ENCODE peak calls at places on chromosome 10, in seven cellular contexts. W, H, Z, F, M, E and U are unnamed samples.

GRCh38 chr10:61633665-61634064 is 29.1 kb upstream of the CABCOCO1 start:
- DNase-seq in W (no peak), H (no peak), Z (peak), F (peak), M (no peak), E (no peak), U (no peak)

GRCh38 chr10:83612050-83612449 is 527.3 kb upstream of the GHITM start:
- DNase-seq in W (no peak), H (no peak), Z (peak), F (no peak), M (no peak), E (no peak), U (no peak)

GRCh38 chr10:6009159-6009558 is 31.8 kb upstream of the IL15RA start:
- DNase-seq in W (no peak), H (no peak), Z (peak), F (peak), M (no peak), E (no peak), U (no peak)

GRCh38 chr10:88990528-88991160 is at the start of gene FAS:
- DNase-seq in W (no peak), H (peak), Z (peak), F (peak), M (peak), E (peak), U (peak)

GRCh38 chr10:118958984-118959916 is 70.3 kb upstream of the NANOS1 start:
- DNase-seq in W (no peak), H (peak), Z (peak), F (peak), M (peak), E (peak), U (peak)

GRCh38 chr10:45411607-45411940 is 37.6 kb downstream of the ALOX5 start:
- DNase-seq in W (no peak), H (no peak), Z (no peak), F (no peak), M (no peak), E (no peak), U (no peak)

GRCh38 chr10:119198438-119198837 is 8.9 kb upstream of the GRK5 start:
- DNase-seq in W (no peak), H (no peak), Z (peak), F (no peak), M (no peak), E (no peak), U (no peak)

GRCh38 chr10:91367127-91367531 is 43.0 kb upstream of the HECTD2 start:
- DNase-seq in W (no peak), H (no peak), Z (no peak), F (no peak), M (no peak), E (no peak), U (no peak)

GRCh38 chr10:117653170-117653515 is 110.6 kb downstream of the EMX2 start:
- DNase-seq in W (peak), H (no peak), Z (peak), F (peak), M (no peak), E (peak), U (no peak)

GRCh38 chr10:119348516-119349240 is 141.3 kb downstream of the GRK5 start:
- DNase-seq in W (no peak), H (peak), Z (peak), F (no peak), M (no peak), E (peak), U (no peak)

GRCh38 chr10:96683065-96683464 is 37.2 kb downstream of the PIK3AP1 start:
- DNase-seq in W (no peak), H (no peak), Z (peak), F (peak), M (no peak), E (no peak), U (no peak)

GRCh38 chr10:80506189-80506575 is 31.5 kb upstream of the SH2D4B start:
- DNase-seq in W (no peak), H (no peak), Z (no peak), F (peak), M (no peak), E (no peak), U (no peak)

GRCh38 chr10:10872035-10872673 is 145.5 kb upstream of the CELF2 start:
- DNase-seq in W (peak), H (no peak), Z (peak), F (peak), M (no peak), E (peak), U (no peak)

GRCh38 chr10:13690281-13690825 is 103.6 kb downstream of the PRPF18 start:
- DNase-seq in W (no peak), H (no peak), Z (no peak), F (peak), M (no peak), E (no peak), U (no peak)

GRCh38 chr10:71301371-71301916 is 17.6 kb upstream of the SLC29A3 start:
- DNase-seq in W (no peak), H (no peak), Z (no peak), F (no peak), M (no peak), E (no peak), U (no peak)

GRCh38 chr10:133318494-133319127 is 9.9 kb downstream of the ZNF511 start:
- DNase-seq in W (no peak), H (peak), Z (peak), F (peak), M (no peak), E (no peak), U (peak)

GRCh38 chr10:15439381-15439837 is 68.3 kb upstream of the FAM171A1 start:
- DNase-seq in W (no peak), H (peak), Z (peak), F (peak), M (no peak), E (peak), U (peak)

GRCh38 chr10:33122014-33122788 is 164.2 kb upstream of the ITGB1 start:
- DNase-seq in W (peak), H (no peak), Z (peak), F (no peak), M (no peak), E (no peak), U (no peak)

GRCh38 chr10:33337335-33337854 is 2.9 kb upstream of the NRP1 start:
- DNase-seq in W (no peak), H (peak), Z (peak), F (no peak), M (no peak), E (peak), U (peak)

GRCh38 chr10:61286695-61287094 is 166.5 kb downstream of the TMEM26 start:
- DNase-seq in W (no peak), H (no peak), Z (no peak), F (no peak), M (no peak), E (no peak), U (no peak)

GRCh38 chr10:76727009-76727408 is 910.6 kb downstream of the KCNMA1 start:
- DNase-seq in W (no peak), H (no peak), Z (peak), F (no peak), M (no peak), E (no peak), U (no peak)

GRCh38 chr10:121900443-121901174 is 27.2 kb downstream of the ATE1 start:
- DNase-seq in W (peak), H (no peak), Z (peak), F (peak), M (no peak), E (peak), U (no peak)

GRCh38 chr10:96622330-96622729 is 35.5 kb upstream of the TM9SF3 start:
- DNase-seq in W (no peak), H (no peak), Z (no peak), F (no peak), M (no peak), E (no peak), U (no peak)

GRCh38 chr10:75431180-75432111 is at the start of gene LRMDA:
- DNase-seq in W (no peak), H (peak), Z (peak), F (no peak), M (no peak), E (peak), U (peak)

GRCh38 chr10:86162036-86162435 is 204.6 kb downstream of the GRID1 start:
- DNase-seq in W (no peak), H (no peak), Z (no peak), F (no peak), M (no peak), E (no peak), U (no peak)

GRCh38 chr10:4763960-4764428 is 62.0 kb upstream of the AKR1E2 start:
- DNase-seq in W (peak), H (no peak), Z (peak), F (peak), M (no peak), E (no peak), U (no peak)

GRCh38 chr10:91908358-91909177 is 718 bp downstream of the FGFBP3 start:
- DNase-seq in W (peak), H (peak), Z (peak), F (peak), M (peak), E (peak), U (peak)

GRCh38 chr10:76675951-76676587 is 961.5 kb downstream of the KCNMA1 start:
- DNase-seq in W (no peak), H (peak), Z (peak), F (peak), M (no peak), E (peak), U (peak)

GRCh38 chr10:114301177-114301576 is 62.1 kb downstream of the VWA2 start:
- DNase-seq in W (no peak), H (no peak), Z (no peak), F (peak), M (no peak), E (no peak), U (no peak)

GRCh38 chr10:121063744-121064143 is 212.6 kb downstream of the WDR11 start:
- DNase-seq in W (no peak), H (no peak), Z (no peak), F (no peak), M (no peak), E (no peak), U (no peak)

GRCh38 chr10:122421054-122421625 is 33.3 kb upstream of the ARMS2 start:
- DNase-seq in W (no peak), H (no peak), Z (no peak), F (peak), M (no peak), E (no peak), U (no peak)

GRCh38 chr10:114168450-114169009 is 5.5 kb downstream of the CCDC186 start:
- DNase-seq in W (no peak), H (no peak), Z (no peak), F (no peak), M (no peak), E (no peak), U (no peak)

GRCh38 chr10:32995751-32996150 is 37.7 kb upstream of the ITGB1 start:
- DNase-seq in W (no peak), H (no peak), Z (no peak), F (no peak), M (no peak), E (no peak), U (no peak)

GRCh38 chr10:84008878-84009277 is 130.4 kb upstream of the GHITM start:
- DNase-seq in W (no peak), H (no peak), Z (peak), F (no peak), M (no peak), E (no peak), U (no peak)

GRCh38 chr10:109784236-109784635 is 139.1 kb downstream of the XPNPEP1 start:
- DNase-seq in W (no peak), H (no peak), Z (no peak), F (peak), M (no peak), E (no peak), U (no peak)

GRCh38 chr10:102241444-102242117 is at the start of gene PITX3:
- DNase-seq in W (peak), H (peak), Z (peak), F (peak), M (peak), E (peak), U (peak)

GRCh38 chr10:131700506-131700905 is 200.3 kb upstream of the PPP2R2D start:
- DNase-seq in W (no peak), H (no peak), Z (no peak), F (no peak), M (peak), E (no peak), U (no peak)

GRCh38 chr10:100148353-100149211 is 37.2 kb downstream of the ERLIN1 start:
- DNase-seq in W (peak), H (no peak), Z (peak), F (peak), M (no peak), E (no peak), U (no peak)

GRCh38 chr10:93495654-93496321 is 624 bp upstream of the CEP55 start:
- DNase-seq in W (no peak), H (peak), Z (peak), F (peak), M (no peak), E (no peak), U (no peak)

GRCh38 chr10:93496322-93497041 is at the start of gene CEP55:
- DNase-seq in W (peak), H (peak), Z (peak), F (peak), M (peak), E (peak), U (peak)

GRCh38 chr10:93501650-93502049 is 5.2 kb downstream of the CEP55 start:
- DNase-seq in W (no peak), H (no peak), Z (no peak), F (no peak), M (no peak), E (no peak), U (no peak)

GRCh38 chr10:93494494-93494893 is 1.9 kb upstream of the CEP55 start:
- DNase-seq in W (no peak), H (no peak), Z (no peak), F (no peak), M (no peak), E (no peak), U (no peak)

GRCh38 chr10:93498196-93498595 is 1.8 kb downstream of the CEP55 start:
- DNase-seq in W (no peak), H (no peak), Z (no peak), F (no peak), M (no peak), E (no peak), U (no peak)
- H3K4me3 ChIP-seq in W (peak), H (peak), Z (no peak), F (no peak), M (no peak), E (no peak), U (no peak)

GRCh38 chr10:43140414-43140813 is 2.2 kb downstream of the CSGALNACT2 start:
- DNase-seq in W (no peak), H (no peak), Z (peak), F (peak), M (no peak), E (no peak), U (no peak)
- H3K4me3 ChIP-seq in W (no peak), H (peak), Z (no peak), F (no peak), M (peak), E (no peak), U (no peak)

GRCh38 chr10:50512743-50513416 is 110.9 kb downstream of the SGMS1 start:
- DNase-seq in W (no peak), H (no peak), Z (no peak), F (no peak), M (no peak), E (no peak), U (no peak)
- H3K4me3 ChIP-seq in W (no peak), H (no peak), Z (no peak), F (no peak), M (no peak), E (no peak), U (no peak)

GRCh38 chr10:69374931-69375306 is 41.8 kb downstream of the TACR2 start:
- DNase-seq in W (no peak), H (no peak), Z (no peak), F (no peak), M (no peak), E (no peak), U (no peak)
- H3K4me3 ChIP-seq in W (no peak), H (no peak), Z (no peak), F (no peak), M (no peak), E (no peak), U (no peak)

GRCh38 chr10:35130588-35131146 is 4.0 kb downstream of the CREM start:
- DNase-seq in W (no peak), H (no peak), Z (no peak), F (no peak), M (no peak), E (no peak), U (no peak)
- H3K4me3 ChIP-seq in W (no peak), H (no peak), Z (no peak), F (no peak), M (no peak), E (no peak), U (no peak)

GRCh38 chr10:110876788-110877187 is 5.1 kb downstream of the PDCD4 start:
- DNase-seq in W (no peak), H (no peak), Z (no peak), F (no peak), M (no peak), E (no peak), U (no peak)

GRCh38 chr10:110872145-110872983 is 636 bp downstream of the PDCD4 start:
- DNase-seq in W (no peak), H (peak), Z (peak), F (peak), M (peak), E (peak), U (peak)

GRCh38 chr10:110873951-110874350 is 2.2 kb downstream of the PDCD4 start:
- DNase-seq in W (no peak), H (no peak), Z (no peak), F (no peak), M (no peak), E (no peak), U (no peak)

GRCh38 chr10:110872984-110873569 is 1.3 kb downstream of the PDCD4 start:
- DNase-seq in W (no peak), H (no peak), Z (no peak), F (no peak), M (no peak), E (no peak), U (no peak)

GRCh38 chr10:110876000-110876399 is 4.3 kb downstream of the PDCD4 start:
- DNase-seq in W (no peak), H (no peak), Z (no peak), F (no peak), M (no peak), E (no peak), U (no peak)
- H3K4me3 ChIP-seq in W (no peak), H (no peak), Z (no peak), F (no peak), M (peak), E (no peak), U (no peak)

DNA sequence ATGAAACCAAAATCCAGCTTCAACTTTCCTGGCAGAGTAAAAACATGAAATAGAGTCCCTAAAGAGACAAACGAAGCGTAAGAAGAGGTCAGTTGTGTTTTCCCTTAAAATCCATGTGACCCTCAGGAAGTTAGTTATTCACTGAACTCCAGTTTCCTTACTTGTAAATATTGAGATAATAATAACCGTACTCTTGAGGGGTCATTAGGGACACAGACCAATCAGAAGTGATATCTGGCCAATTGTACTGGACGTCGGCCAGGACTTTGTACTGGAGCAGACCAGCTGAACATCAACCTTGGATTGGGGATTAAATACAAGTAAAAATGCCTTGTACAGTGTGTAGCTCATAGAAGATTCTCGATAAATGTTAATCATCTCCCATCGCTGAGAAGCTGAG is 167.0 kb downstream of the GATA3 start:
- DNase-seq in W (no peak), H (peak), Z (no peak), F (no peak), M (no peak), E (no peak), U (peak)
- H3K4me3 ChIP-seq in W (no peak), H (peak), Z (no peak), F (no peak), M (no peak), E (no peak), U (peak)

GRCh38 chr10:35693800-35694199 is 51.7 kb upstream of the FZD8 start:
- DNase-seq in W (no peak), H (no peak), Z (no peak), F (no peak), M (no peak), E (no peak), U (no peak)

GRCh38 chr10:35690534-35690933 is 48.4 kb upstream of the FZD8 start:
- DNase-seq in W (no peak), H (no peak), Z (no peak), F (no peak), M (no peak), E (no peak), U (no peak)

GRCh38 chr10:35696392-35696791 is 54.3 kb upstream of the FZD8 start:
- DNase-seq in W (no peak), H (no peak), Z (no peak), F (no peak), M (no peak), E (no peak), U (no peak)

GRCh38 chr10:35696888-35697287 is 54.8 kb upstream of the FZD8 start:
- DNase-seq in W (no peak), H (no peak), Z (no peak), F (no peak), M (no peak), E (no peak), U (no peak)

DNA sequence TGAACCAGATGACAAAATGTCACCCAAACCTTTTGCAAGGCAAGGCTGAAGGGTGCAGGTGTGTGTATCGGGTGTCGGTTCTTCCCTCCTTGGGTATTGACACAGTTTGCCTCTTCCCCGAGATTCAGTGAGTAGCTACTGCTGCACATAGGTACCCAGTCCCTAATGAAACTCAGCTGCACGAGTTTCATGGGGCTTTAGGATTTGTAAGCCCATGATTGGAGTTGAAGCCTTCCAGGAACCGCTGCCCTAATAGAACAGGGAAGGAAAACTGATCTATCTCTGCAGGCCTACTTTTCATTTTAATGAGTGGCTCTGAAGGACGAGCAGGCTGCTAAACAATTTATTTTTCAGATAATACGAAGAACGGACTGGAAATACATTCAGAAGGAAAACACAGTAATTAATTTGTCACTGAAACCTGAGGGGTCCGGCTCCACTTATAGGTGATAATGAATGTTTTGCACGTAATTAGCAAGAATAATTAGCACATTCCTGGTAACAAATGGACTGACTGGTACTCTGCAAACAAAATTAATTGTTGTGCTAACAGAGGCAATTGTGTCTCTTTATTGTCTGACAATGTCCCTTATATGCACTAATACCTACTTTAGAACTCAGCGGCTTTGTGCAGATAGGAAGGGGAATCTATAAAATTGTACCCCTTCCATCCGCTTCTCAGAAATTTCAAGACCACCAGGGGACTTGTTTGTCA is 49.6 kb upstream of the FZD8 start:
- DNase-seq in W (no peak), H (no peak), Z (no peak), F (no peak), M (no peak), E (no peak), U (no peak)
- H3K4me3 ChIP-seq in W (no peak), H (no peak), Z (no peak), F (no peak), M (no peak), E (no peak), U (no peak)